ENCODE peak calls at places on chromosomes 2 and 18, in four cellular contexts. O, Z, J and N are unnamed samples.

GRCh38 chr2:166344286-166345113 is 31.2 kb downstream of the SCN9A start:
- DNase-seq in O (no peak), Z (peak), J (no peak), N (peak)

GRCh38 chr2:111049792-111050640 is 70.7 kb upstream of the BCL2L11 start:
- DNase-seq in O (peak), Z (peak), J (no peak), N (peak)

GRCh38 chr2:48306409-48307284 is 223.3 kb upstream of the STON1 start:
- DNase-seq in O (no peak), Z (no peak), J (no peak), N (peak)

GRCh38 chr2:7706791-7707190 is 789.6 kb downstream of the RNF144A start:
- DNase-seq in O (no peak), Z (no peak), J (no peak), N (peak)

GRCh38 chr18:5894613-5895299 is 566 bp downstream of the TMEM200C start:
- DNase-seq in O (no peak), Z (no peak), J (no peak), N (no peak)

GRCh38 chr2:106961328-106961727 is 75.4 kb upstream of the ST6GAL2 start:
- DNase-seq in O (no peak), Z (no peak), J (no peak), N (no peak)

GRCh38 chr18:74456409-74457042 is 582 bp downstream of the DIPK1C start:
- DNase-seq in O (no peak), Z (no peak), J (no peak), N (peak)

GRCh38 chr2:207148025-207148424 is 17.7 kb downstream of the KLF7 start:
- DNase-seq in O (no peak), Z (no peak), J (no peak), N (no peak)

GRCh38 chr2:201415149-201415548 is 36.1 kb downstream of the TRAK2 start:
- DNase-seq in O (no peak), Z (no peak), J (no peak), N (no peak)

GRCh38 chr2:29114841-29115609 is at the start of gene CLIP4:
- DNase-seq in O (no peak), Z (no peak), J (peak), N (peak)

DNA sequence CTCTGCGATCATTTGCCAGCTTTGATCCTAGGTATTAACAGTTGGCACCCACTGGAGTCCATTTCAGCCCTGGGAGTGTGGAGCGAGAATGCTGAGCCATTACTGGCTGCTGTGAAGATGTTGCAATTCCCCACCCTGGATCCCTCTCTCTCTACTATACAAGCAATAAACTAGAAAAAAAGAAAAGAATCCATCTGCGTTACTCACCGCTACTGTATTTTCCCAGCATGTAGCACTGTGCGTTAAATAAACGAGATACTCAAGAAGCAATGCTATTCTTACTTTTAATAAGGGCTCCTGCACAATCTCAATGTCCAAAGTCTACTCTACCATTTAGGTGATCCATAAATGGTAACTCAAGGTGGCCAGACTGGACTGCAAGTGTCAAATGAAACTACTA is 8.4 kb downstream of the RTTN start:
- DNase-seq in O (no peak), Z (no peak), J (no peak), N (no peak)
- H3K4me2 ChIP-seq in O (no peak), Z (no peak), J (peak), N (no peak)

DNA sequence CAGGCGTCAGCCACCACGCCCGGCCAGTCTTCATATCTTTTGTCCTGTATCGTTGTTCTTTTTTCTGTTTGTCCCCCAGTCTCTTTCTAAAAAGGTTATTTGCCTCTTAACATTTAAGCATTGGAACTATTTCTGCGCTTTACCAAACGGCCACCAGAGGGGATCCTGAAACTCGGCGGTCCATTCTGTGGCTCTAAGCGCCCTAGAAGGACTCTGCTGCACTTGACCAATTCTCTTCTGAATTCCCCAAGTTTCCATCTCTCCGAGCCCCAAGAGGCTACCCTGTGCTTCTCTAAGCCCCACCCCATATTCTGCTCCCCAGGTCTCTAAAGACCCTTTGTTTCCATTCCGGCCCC is 33.1 kb upstream of the REG3G start:
- DNase-seq in O (no peak), Z (peak), J (peak), N (no peak)
- H3K4me3 ChIP-seq in O (no peak), Z (no peak), J (no peak), N (no peak)

GRCh38 chr2:118489712-118490255 is 357.7 kb downstream of the EN1 start:
- DNase-seq in O (no peak), Z (no peak), J (no peak), N (no peak)
- H3K4me2 ChIP-seq in O (no peak), Z (no peak), J (no peak), N (no peak)

DNA sequence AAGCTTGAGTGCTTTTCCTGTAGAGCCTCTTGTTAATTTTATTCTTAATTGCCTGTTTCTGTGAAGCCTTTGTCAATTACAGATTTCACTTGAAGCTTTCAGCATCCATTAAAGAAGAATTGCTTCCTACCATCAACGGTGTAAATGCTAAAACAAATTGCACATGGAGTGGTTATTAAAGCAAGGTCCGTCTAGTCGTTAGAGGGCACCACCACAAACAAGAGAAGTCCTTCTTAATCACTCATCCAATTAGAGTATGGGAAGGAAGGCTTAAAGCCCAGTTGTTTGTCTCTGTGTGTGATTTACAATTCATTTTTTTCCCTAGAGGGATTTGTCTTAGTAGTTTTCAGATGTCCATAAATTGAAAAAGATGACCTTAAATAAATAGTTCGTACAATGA is 1.6 kb downstream of the KCNJ3 start:
- DNase-seq in O (no peak), Z (no peak), J (no peak), N (no peak)
- H3K4me3 ChIP-seq in O (no peak), Z (no peak), J (no peak), N (no peak)

GRCh38 chr2:156909983-156910382 is 347.5 kb upstream of the GALNT5 start:
- DNase-seq in O (no peak), Z (no peak), J (no peak), N (no peak)

GRCh38 chr2:156918410-156918809 is 339.1 kb upstream of the GALNT5 start:
- DNase-seq in O (no peak), Z (no peak), J (no peak), N (no peak)

DNA sequence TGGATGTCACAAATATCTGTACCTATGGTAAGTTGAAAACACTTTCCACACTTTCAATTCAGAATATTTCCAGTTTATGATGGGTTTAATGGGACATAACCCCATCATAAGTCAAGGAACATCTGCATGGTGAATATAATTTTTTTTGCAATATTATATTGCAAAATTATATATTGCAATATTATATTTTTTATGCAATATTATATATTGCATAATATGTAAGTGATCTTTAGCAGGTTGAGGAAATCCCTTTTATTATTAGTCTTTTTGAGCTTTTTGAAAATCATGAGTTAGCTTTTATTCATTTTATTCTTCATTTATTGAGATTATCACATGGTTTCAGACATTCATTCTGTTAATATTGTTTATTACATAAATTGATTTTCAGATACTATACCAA is 342.2 kb upstream of the GALNT5 start:
- DNase-seq in O (no peak), Z (no peak), J (no peak), N (no peak)
- H3K4me2 ChIP-seq in O (no peak), Z (no peak), J (no peak), N (no peak)

GRCh38 chr2:157900684-157901083 is 24.6 kb upstream of the ACVR1 start:
- DNase-seq in O (no peak), Z (no peak), J (no peak), N (peak)

GRCh38 chr2:157897106-157897971 is 21.2 kb upstream of the ACVR1 start:
- DNase-seq in O (peak), Z (no peak), J (no peak), N (no peak)

GRCh38 chr2:157898591-157898996 is 22.5 kb upstream of the ACVR1 start:
- DNase-seq in O (no peak), Z (no peak), J (peak), N (peak)

GRCh38 chr2:157900203-157900602 is 24.1 kb upstream of the ACVR1 start:
- DNase-seq in O (no peak), Z (no peak), J (no peak), N (peak)

GRCh38 chr2:157899125-157899839 is 23.2 kb upstream of the ACVR1 start:
- DNase-seq in O (no peak), Z (no peak), J (no peak), N (no peak)
- H3K4me3 ChIP-seq in O (no peak), Z (no peak), J (no peak), N (no peak)

GRCh38 chr2:127007652-127008051 is 99.3 kb downstream of the BIN1 start:
- DNase-seq in O (no peak), Z (no peak), J (peak), N (peak)
- H3K4me2 ChIP-seq in O (no peak), Z (no peak), J (peak), N (no peak)

GRCh38 chr18:77165489-77166415 is 33.2 kb upstream of the MBP start:
- DNase-seq in O (no peak), Z (no peak), J (no peak), N (no peak)
- H3K4me3 ChIP-seq in O (no peak), Z (no peak), J (no peak), N (no peak)

DNA sequence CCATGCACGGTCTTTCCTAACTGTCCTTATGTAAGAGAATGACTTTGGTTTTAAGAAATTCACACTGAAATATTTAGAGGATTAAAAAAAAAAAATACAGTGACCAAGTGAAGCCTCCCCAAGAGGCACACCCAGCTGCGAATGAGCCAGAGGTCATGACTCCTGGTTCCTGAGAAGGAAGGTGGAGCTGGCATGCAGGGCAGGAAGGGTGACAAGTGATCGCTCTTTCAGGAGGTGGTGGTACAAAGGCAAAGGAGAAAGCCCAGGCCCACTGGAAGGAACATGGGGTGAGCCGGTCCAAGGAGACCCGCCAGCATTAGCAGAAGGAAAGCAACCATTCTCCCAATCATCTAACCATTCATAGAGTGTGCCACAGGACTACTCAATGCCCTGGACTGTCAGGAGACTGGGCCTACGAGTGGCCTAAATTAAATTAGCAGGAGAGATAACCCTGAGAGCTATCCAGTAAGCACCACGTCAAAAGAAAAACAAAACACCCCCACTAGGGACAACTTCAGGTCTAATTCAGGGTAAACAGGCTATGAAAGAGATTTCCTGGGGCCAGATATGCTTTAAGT is 7.8 kb downstream of the INO80C start:
- DNase-seq in O (no peak), Z (no peak), J (no peak), N (no peak)
- H3K4me2 ChIP-seq in O (no peak), Z (no peak), J (no peak), N (no peak)